ENCODE peak calls at places on chromosome X, in eight cellular contexts. Y, O, B, Z, P, K, D and E are unnamed samples.
A peak's percentile ranks its signal among the peaks of the same experiment; 100 is the strongest.

GRCh38 chrX:106802063-106802387 is 448 bp upstream of the TBC1D8B start:
- DNase-seq in B (no peak), K (peak; percentile 40), Y (no peak), D (no peak), O (peak; percentile 1), Z (peak; percentile 16), P (no peak), E (no peak)

GRCh38 chrX:53265771-53266170 is 15.6 kb downstream of the IQSEC2 start:
- DNase-seq in Z (no peak), Y (peak; percentile 74), B (no peak), K (peak; percentile 75), P (peak; percentile 82), D (no peak), O (no peak), E (no peak)

GRCh38 chrX:150355898-150356297 is 7.2 kb upstream of the MAMLD1 start:
- DNase-seq in P (no peak), D (no peak), O (no peak), Y (no peak), B (no peak), K (no peak), Z (no peak), E (no peak)

GRCh38 chrX:68669094-68669830 is 21.8 kb downstream of the STARD8 start:
- DNase-seq in Z (no peak), D (peak; percentile 30), O (peak; percentile 65), Y (peak; percentile 30), K (no peak), P (no peak), B (no peak), E (no peak)

GRCh38 chrX:15815779-15816452 is 25.6 kb downstream of the ZRSR2 start:
- DNase-seq in D (peak; percentile 16), P (peak; percentile 50), Z (no peak), O (peak; percentile 66), B (no peak), Y (peak; percentile 14), K (peak; percentile 31), E (no peak)

GRCh38 chrX:107448625-107449468 is 605 bp upstream of the FRMPD3 start:
- DNase-seq in Z (no peak), Y (no peak), D (peak; percentile 53), O (peak; percentile 64), P (peak; percentile 25), K (no peak), B (no peak), E (no peak)

GRCh38 chrX:40871385-40872082 is 136.2 kb upstream of the MED14 start:
- DNase-seq in D (no peak), O (no peak), B (no peak), P (peak; percentile 18), Z (no peak), K (peak; percentile 28), Y (peak; percentile 29), E (no peak)

GRCh38 chrX:46737462-46737861 is 21.5 kb downstream of the SLC9A7 start:
- DNase-seq in Y (peak; percentile 36), K (peak; percentile 82), O (no peak), D (no peak), B (no peak), Z (no peak), P (peak; percentile 6), E (peak; percentile 35)

GRCh38 chrX:31099536-31100090 is 27.8 kb upstream of the FTHL17 start:
- DNase-seq in O (no peak), P (no peak), K (peak; percentile 0), D (no peak), B (no peak), Y (no peak), Z (no peak), E (no peak)

GRCh38 chrX:74437530-74437929 is 16.2 kb downstream of the SLC16A2 start:
- DNase-seq in B (no peak), K (no peak), O (no peak), P (peak; percentile 49), Z (no peak), Y (no peak), D (no peak), E (no peak)

GRCh38 chrX:9646471-9647038 is 119.1 kb downstream of the GPR143 start:
- DNase-seq in B (no peak), P (no peak), K (peak; percentile 44), Z (no peak), Y (peak; percentile 51), O (no peak), D (no peak), E (no peak)

GRCh38 chrX:4710618-4711433 is 997.4 kb upstream of the PRKX start:
- DNase-seq in P (no peak), Y (no peak), K (no peak), Z (peak; percentile 38), O (peak; percentile 28), D (no peak), B (no peak), E (no peak)

GRCh38 chrX:97806238-97806637 is 922.5 kb downstream of the RPA4 start:
- DNase-seq in Y (peak; percentile 24), Z (no peak), B (no peak), D (no peak), P (peak; percentile 67), K (no peak), O (no peak), E (no peak)

GRCh38 chrX:69065451-69065850 is 99.8 kb downstream of the PJA1 start:
- DNase-seq in K (no peak), O (no peak), B (no peak), P (peak; percentile 31), D (no peak), Y (peak; percentile 44), Z (no peak), E (no peak)

GRCh38 chrX:18410038-18410437 is 15.4 kb upstream of the CDKL5 start:
- DNase-seq in Y (peak; percentile 47), P (peak; percentile 60), O (peak; percentile 15), K (peak; percentile 64), B (no peak), D (no peak), Z (peak; percentile 42), E (no peak)

GRCh38 chrX:69189972-69190371 is 24.7 kb upstream of the PJA1 start:
- DNase-seq in D (no peak), O (peak; percentile 27), K (peak; percentile 12), Y (no peak), Z (no peak), B (no peak), P (no peak), E (no peak)

GRCh38 chrX:107628662-107629532 is 587 bp downstream of the PRPS1 start:
- DNase-seq in D (peak; percentile 17), O (peak; percentile 63), Z (peak; percentile 22), Y (peak; percentile 24), B (no peak), K (no peak), P (peak; percentile 60), E (no peak)

GRCh38 chrX:25527596-25527995 is 511.8 kb upstream of the ARX start:
- DNase-seq in K (no peak), B (no peak), O (no peak), Z (no peak), Y (no peak), P (no peak), D (no peak), E (no peak)

GRCh38 chrX:100819837-100820666 is at the start of gene CSTF2:
- DNase-seq in B (peak; percentile 18), Z (peak; percentile 78), Y (peak; percentile 79), O (peak; percentile 89), K (peak; percentile 85), D (peak; percentile 73), P (peak; percentile 88), E (peak; percentile 39)
- TF ChIP-seq CTCF in B (no peak), Z (peak; percentile 24), Y (no peak), O (peak; percentile 31), K (peak; percentile 5), D (no peak), P (no peak), E (no peak)

DNA sequence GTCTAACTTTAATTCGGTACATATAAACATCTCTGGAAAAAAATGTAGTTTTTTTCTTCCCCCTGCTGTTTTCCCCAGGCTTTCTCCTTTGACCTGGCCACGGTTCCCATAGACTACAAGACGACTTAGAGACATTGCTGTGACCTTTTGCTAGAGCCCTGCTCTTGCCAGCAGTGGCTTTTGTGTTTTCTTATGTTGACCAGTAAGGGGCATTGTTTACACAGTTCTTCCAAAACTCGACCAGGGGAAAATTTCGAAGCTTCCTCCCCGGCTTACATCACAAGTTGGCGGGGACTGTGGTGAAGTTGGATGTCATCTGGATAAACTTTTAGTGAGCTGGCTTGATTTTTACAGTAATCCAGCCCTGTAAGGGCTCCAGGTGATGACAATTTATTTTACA is 9.3 kb downstream of the CCDC160 start:
- DNase-seq in D (no peak), K (no peak), P (peak; percentile 34), Y (peak; percentile 11), O (peak; percentile 49), B (no peak), Z (no peak), E (peak; percentile 2)
- TF ChIP-seq CTCF in D (no peak), K (no peak), P (peak; percentile 33), Y (no peak), O (peak; percentile 20), B (no peak), Z (no peak), E (no peak)

DNA sequence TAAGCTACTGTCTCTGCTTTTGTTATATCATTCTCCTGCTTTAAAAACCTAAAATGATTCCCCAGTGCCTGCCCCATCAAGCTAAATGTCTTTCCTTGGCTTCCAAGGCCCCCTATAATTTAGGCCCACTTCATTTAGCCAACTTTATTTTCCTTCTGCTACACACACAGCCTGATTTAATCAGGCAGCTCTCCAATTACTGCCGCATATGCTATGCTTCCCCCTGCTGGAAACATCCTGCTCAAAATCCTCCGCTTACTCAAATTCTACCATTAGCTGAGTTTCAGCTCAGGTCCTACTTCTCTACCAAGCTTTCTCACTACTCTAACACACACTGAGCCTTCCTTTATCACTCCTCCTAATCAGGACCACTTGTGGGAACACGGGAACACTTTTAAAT is 17.0 kb downstream of the LAMP2 start:
- DNase-seq in O (peak; percentile 46), Y (peak; percentile 52), Z (no peak), K (peak; percentile 35), D (peak; percentile 13), P (peak; percentile 36), B (no peak), E (no peak)
- TF ChIP-seq CTCF in O (peak; percentile 46), Y (peak; percentile 56), Z (peak; percentile 22), K (peak; percentile 44), D (no peak), P (peak; percentile 51), B (no peak), E (peak; percentile 57)

DNA sequence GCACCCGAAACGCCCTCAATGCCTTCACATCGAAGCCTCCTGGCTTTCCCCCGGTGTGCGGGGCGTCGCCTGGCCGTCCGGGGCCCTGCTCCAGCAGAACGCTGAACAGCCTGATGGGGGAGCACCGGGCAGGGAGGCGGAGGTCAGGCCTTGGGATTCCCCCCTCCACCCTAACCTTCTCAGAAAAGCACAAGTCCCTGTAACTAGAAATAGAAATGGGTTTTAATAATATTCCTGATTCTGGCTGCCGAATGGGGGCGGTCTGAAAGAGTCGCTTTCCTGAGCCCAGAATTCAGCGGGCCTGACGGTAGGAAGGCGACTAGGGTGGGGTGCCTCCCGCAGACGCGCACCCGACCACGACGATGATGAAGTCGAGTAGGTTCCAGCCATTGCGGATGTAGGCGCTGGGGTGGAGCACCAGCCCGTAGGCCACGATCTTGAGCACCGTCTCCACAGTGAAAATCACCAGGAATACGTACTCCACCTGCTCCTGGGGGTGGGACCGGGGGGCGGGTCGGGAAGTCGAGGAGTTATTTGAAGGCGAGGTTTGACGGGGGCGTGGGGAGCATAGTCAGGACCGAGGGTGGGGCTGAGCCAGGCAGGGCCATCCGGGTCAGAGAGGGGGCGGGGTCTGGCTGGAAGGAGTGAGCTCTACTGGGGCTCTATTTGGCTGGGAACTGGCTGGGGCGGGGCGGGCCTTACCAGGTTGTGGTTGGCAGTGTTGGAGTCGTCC is 2.5 kb downstream of the CACNA1F start:
- DNase-seq in K (no peak), Z (peak; percentile 60), D (peak; percentile 82), B (peak; percentile 16), O (peak; percentile 72), Y (peak; percentile 4), P (no peak), E (no peak)
- TF ChIP-seq CTCF in K (no peak), Z (peak; percentile 9), D (no peak), B (no peak), O (peak; percentile 33), Y (peak; percentile 8), P (no peak), E (no peak)